ENCODE peak calls at places on chromosomes 5 and 9, in nine cellular contexts. Y is mesothelial cell of epicardium; W is fibroblast of mammary gland; E is PC-9; P is adrenal gland; F is mammary epithelial cell; V is activated CD8-positive, alpha-beta T cell treated with anti-CD3 and anti-CD28 coated beads for 36 hours; Z is prostate gland; T is AG09309. S is an unnamed sample.

GRCh38 chr9:114034663-114035062 is 43.4 kb downstream of the AMBP start:
- DNase-seq in Z (no peak), F (no peak), V (no peak), E (no peak), Y (no peak), P (no peak), W (no peak), T (no peak), S (no peak)

GRCh38 chr5:107516452-107517184 is 154.1 kb downstream of the EFNA5 start:
- DNase-seq in E (no peak), Z (no peak), P (no peak), W (peak; percentile 74), Y (no peak), V (no peak), T (peak; percentile 67), F (no peak), S (no peak)

GRCh38 chr5:67358186-67358585 is 161.6 kb upstream of the CD180 start:
- DNase-seq in F (no peak), V (no peak), Z (no peak), T (no peak), E (no peak), W (peak; percentile 43), P (no peak), Y (no peak), S (no peak)

GRCh38 chr5:113068559-113068958 is 92.0 kb downstream of the DCP2 start:
- DNase-seq in T (no peak), Z (no peak), W (peak; percentile 62), V (no peak), Y (no peak), E (no peak), F (no peak), P (no peak), S (no peak)

GRCh38 chr9:117278020-117278419 is 136.8 kb downstream of the ASTN2 start:
- DNase-seq in E (no peak), Y (no peak), V (no peak), Z (no peak), T (no peak), F (no peak), W (no peak), P (no peak), S (no peak)

GRCh38 chr5:51652980-51653379 is 269.7 kb downstream of the ISL1 start:
- DNase-seq in F (peak; percentile 57), Z (no peak), E (no peak), W (no peak), T (no peak), Y (no peak), V (no peak), P (no peak), S (no peak)

GRCh38 chr9:131500377-131500776 is 2.3 kb upstream of the POMT1 start:
- DNase-seq in T (no peak), Z (no peak), P (no peak), F (peak; percentile 42), W (no peak), E (no peak), V (peak; percentile 87), Y (no peak), S (no peak)

GRCh38 chr9:109966643-109967368 is 186.8 kb downstream of the PALM2AKAP2 start:
- DNase-seq in F (no peak), E (no peak), P (no peak), Z (no peak), V (no peak), W (no peak), Y (no peak), T (no peak), S (no peak)

GRCh38 chr5:123549256-123549904 is 37.4 kb downstream of the CSNK1G3 start:
- DNase-seq in F (no peak), Y (no peak), T (no peak), W (no peak), E (no peak), Z (no peak), P (no peak), V (peak; percentile 84), S (no peak)

GRCh38 chr9:17005085-17005484 is 129.8 kb upstream of the CNTLN start:
- DNase-seq in Z (peak; percentile 21), V (no peak), P (peak; percentile 21), W (peak; percentile 82), T (no peak), Y (no peak), F (no peak), E (no peak), S (peak; percentile 46)

GRCh38 chr9:112881366-112881765 is 9.3 kb downstream of the SLC46A2 start:
- DNase-seq in Z (no peak), V (no peak), F (peak; percentile 82), W (peak; percentile 83), Y (no peak), P (no peak), T (no peak), E (peak; percentile 36), S (no peak)

GRCh38 chr9:16064701-16065230 is 511.9 kb downstream of the CCDC171 start:
- DNase-seq in W (no peak), V (no peak), P (no peak), F (no peak), Y (no peak), Z (no peak), E (no peak), T (no peak), S (no peak)

GRCh38 chr5:123997354-123998215 is 485.6 kb downstream of the CSNK1G3 start:
- DNase-seq in W (peak; percentile 81), E (peak; percentile 53), V (no peak), F (peak; percentile 60), Y (no peak), T (peak; percentile 64), P (no peak), Z (no peak), S (no peak)

GRCh38 chr9:90805006-90805993 is 3.7 kb downstream of the SYK start:
- DNase-seq in E (no peak), P (no peak), T (no peak), Z (no peak), Y (no peak), V (no peak), F (no peak), W (no peak), S (no peak)

DNA sequence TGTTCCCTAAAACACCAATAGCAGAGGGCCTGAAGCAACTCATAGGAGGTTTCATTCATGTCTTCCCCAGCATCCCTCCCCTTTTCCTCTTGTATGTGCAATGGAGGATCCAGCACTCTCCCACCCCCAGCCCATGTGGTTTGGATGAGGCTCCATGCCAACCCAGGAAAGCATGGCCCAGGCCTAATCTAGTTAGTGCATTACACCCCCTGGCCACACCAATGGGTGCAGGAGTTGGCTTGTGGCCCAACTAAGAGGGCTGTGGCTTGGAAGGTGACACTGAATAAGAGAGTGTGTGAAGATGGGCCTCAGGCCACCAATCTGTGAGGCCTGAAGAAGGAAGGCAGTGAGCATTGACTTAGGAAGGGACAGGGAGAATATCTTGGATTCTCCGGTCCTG is 70.8 kb upstream of the SMIM23 start:
- DNase-seq in E (no peak), Y (no peak), F (no peak), T (no peak), Z (no peak), P (no peak), W (no peak), V (no peak), S (no peak)
- TF ChIP-seq CTCF in E (no peak), Y (no peak), F (no peak), T (no peak), Z (no peak), P (no peak), W (no peak), V (no peak), S (no peak)

GRCh38 chr9:124392855-124393460 is 22.3 kb downstream of the PSMB7 start:
- DNase-seq in F (peak; percentile 99), P (peak; percentile 76), V (no peak), Y (no peak), Z (no peak), E (peak; percentile 99), W (peak; percentile 98), T (peak; percentile 76), S (no peak)
- TF ChIP-seq CTCF in F (peak; percentile 53), P (peak; percentile 22), V (no peak), Y (no peak), Z (no peak), E (peak; percentile 60), W (peak; percentile 59), T (peak; percentile 59), S (no peak)

DNA sequence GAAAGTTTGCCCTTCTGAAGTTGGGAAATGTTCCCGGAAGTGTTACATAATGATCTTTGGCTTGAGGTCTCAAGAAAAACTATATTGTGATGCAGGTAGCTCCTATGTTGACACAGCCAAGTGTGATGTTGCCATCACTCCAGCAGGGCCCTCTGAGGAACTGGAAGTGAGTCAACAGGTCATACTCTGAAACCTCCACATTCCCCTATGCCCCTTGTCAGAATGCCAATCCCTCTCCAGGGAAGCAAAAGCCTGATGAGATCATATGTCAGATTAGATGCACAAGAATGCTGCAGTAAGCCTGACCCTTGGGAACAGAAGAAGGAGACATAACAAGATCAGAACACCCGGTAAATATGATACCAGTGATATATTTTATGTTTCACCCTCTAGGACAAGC is 66.8 kb upstream of the ITGA2 start:
- DNase-seq in T (peak; percentile 45), Z (no peak), V (no peak), F (peak; percentile 96), E (peak; percentile 98), Y (no peak), W (peak; percentile 95), P (peak; percentile 25), S (no peak)
- TF ChIP-seq CTCF in T (peak; percentile 12), Z (no peak), V (no peak), F (no peak), E (no peak), Y (no peak), W (no peak), P (no peak), S (no peak)

GRCh38 chr5:72000707-72001106 is 106.6 kb upstream of the MAP1B start:
- DNase-seq in P (no peak), T (no peak), Y (no peak), E (no peak), W (no peak), V (no peak), F (no peak), Z (no peak), S (no peak)

GRCh38 chr5:71998746-71999145 is 108.5 kb upstream of the MAP1B start:
- DNase-seq in F (no peak), E (no peak), Z (no peak), W (no peak), T (no peak), V (no peak), Y (no peak), P (no peak), S (no peak)

GRCh38 chr5:71996789-71997188 is 110.5 kb upstream of the MAP1B start:
- DNase-seq in E (no peak), W (no peak), P (no peak), T (no peak), Z (no peak), Y (no peak), V (no peak), F (no peak), S (no peak)
- TF ChIP-seq CTCF in E (no peak), W (no peak), P (no peak), T (no peak), Z (no peak), Y (no peak), V (no peak), F (no peak), S (no peak)

S was measured in uterus.